ENCODE peak calls at places on chromosomes 6 and 20, in eight cellular contexts. W is CD8-positive, alpha-beta T cell; F is pancreas; S is lower lobe of right lung; H is right cardiac atrium; C is GM23248; A is PC-3; X is neural progenitor cell. P is an unnamed sample. For H3K27me3, the result is how much of the 10 kb centered on the place peaks cover.

GRCh38 chr6:14216931-14217684 is 99.5 kb downstream of the CD83 start:
- DNase-seq in W (no peak), F (no peak), S (no peak), H (no peak), C (peak), A (no peak), X (no peak), P (no peak)

GRCh38 chr6:15176816-15177215 is 69.1 kb upstream of the JARID2 start:
- DNase-seq in W (no peak), F (no peak), S (no peak), H (no peak), C (no peak), A (no peak), X (peak), P (no peak)

GRCh38 chr20:1281279-1282057 is 15.4 kb downstream of the SNPH start:
- DNase-seq in W (no peak), F (no peak), S (no peak), H (no peak), C (no peak), A (no peak), X (no peak), P (no peak)

GRCh38 chr20:23118766-23119165 is 32.6 kb upstream of the CD93 start:
- DNase-seq in W (no peak), F (no peak), S (no peak), H (no peak), C (no peak), A (no peak), X (no peak), P (no peak)

GRCh38 chr6:145814035-145814500 is 527 bp downstream of the FBXO30 start:
- DNase-seq in W (no peak), F (no peak), S (peak), H (peak), C (peak), A (peak), X (peak), P (no peak)

GRCh38 chr20:51631011-51631950 is 88.8 kb upstream of the NFATC2 start:
- DNase-seq in W (no peak), F (no peak), S (no peak), H (peak), C (peak), A (peak), X (no peak), P (no peak)

GRCh38 chr6:95364016-95364604 is 213.2 kb upstream of the MANEA start:
- DNase-seq in W (no peak), F (no peak), S (no peak), H (no peak), C (peak), A (peak), X (peak), P (no peak)

GRCh38 chr6:72622094-72622540 is 253 bp downstream of the KCNQ5 start:
- DNase-seq in W (peak), F (peak), S (peak), H (peak), C (peak), A (no peak), X (peak), P (peak)

DNA sequence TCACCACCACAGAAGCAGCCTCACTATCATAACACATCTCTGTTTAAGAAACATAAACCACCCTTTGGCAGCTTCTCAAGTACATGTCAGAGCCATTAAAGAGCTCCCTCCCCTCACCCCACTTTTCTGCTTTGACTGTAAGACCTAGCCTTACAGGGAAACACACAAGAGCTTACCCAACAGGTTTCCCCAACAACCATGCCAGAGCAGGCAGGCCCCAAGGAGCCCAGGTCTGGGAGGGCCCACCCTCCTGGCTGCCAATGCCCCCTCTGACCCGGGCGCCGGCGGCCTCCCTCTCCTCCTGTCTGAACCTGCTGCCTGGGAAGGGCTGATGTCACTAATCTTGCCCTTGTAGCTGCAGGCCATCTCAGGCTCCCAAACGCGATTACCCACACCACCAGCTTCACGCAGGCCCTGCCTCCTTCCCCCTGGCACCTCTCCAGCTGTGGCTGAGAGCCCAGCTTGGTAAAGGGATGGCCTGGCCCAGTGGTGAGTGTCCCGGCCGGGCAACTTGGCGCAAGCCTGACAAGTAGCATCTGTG is 402.0 kb downstream of the MAFB start:
- DNase-seq in W (no peak), F (peak), S (peak), H (peak), C (no peak), A (no peak), X (no peak), P (no peak)
- H3K27ac ChIP-seq in W (no peak), F (no peak), S (no peak), H (peak), C (no peak), A (no peak), X (no peak), P (no peak)

DNA sequence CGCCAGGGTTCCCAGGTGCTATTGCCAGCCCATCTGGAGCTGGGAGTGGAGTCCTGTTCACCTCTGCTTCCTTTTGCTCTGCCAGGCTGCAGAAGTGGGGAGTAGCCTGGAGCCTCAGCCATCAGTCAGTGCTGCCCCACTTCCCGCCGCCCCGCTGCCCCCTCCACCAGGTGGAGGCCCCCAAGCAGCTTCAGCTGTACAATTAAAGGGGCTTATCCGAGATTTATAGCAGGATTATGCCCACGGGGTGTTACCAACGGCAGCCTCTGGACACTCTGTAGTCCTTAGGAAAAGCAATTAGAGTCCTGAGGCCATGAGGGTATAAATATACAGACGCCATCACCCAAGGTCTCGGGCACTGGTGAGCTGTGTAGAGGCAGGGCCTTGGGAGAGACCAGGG is 55.4 kb downstream of the GRM4 start:
- DNase-seq in W (no peak), F (no peak), S (no peak), H (no peak), C (no peak), A (no peak), X (no peak), P (no peak)
- H3K27me3 ChIP-seq in W (under half), F (under half), S (under half), H (under half), C (under half), A (under half), X (under half), P (under half)

GRCh38 chr6:19714415-19715165 is 122.6 kb upstream of the ID4 start:
- DNase-seq in W (no peak), F (no peak), S (no peak), H (no peak), C (no peak), A (no peak), X (no peak), P (no peak)
- H3K4me3 ChIP-seq in W (no peak), F (no peak), S (no peak), H (no peak), C (no peak), A (no peak), X (no peak), P (no peak)

GRCh38 chr6:143110996-143111395 is 50.3 kb downstream of the AIG1 start:
- DNase-seq in W (no peak), F (no peak), S (no peak), H (no peak), C (peak), A (no peak), X (no peak), P (no peak)

GRCh38 chr6:143103916-143104315 is 43.2 kb downstream of the AIG1 start:
- DNase-seq in W (no peak), F (no peak), S (no peak), H (no peak), C (no peak), A (no peak), X (no peak), P (no peak)

GRCh38 chr6:143110572-143110971 is 49.9 kb downstream of the AIG1 start:
- DNase-seq in W (no peak), F (no peak), S (no peak), H (no peak), C (peak), A (no peak), X (no peak), P (no peak)

GRCh38 chr6:143108278-143108677 is 47.6 kb downstream of the AIG1 start:
- DNase-seq in W (no peak), F (no peak), S (no peak), H (no peak), C (peak), A (no peak), X (no peak), P (no peak)

GRCh38 chr6:143107440-143107839 is 46.8 kb downstream of the AIG1 start:
- DNase-seq in W (no peak), F (no peak), S (no peak), H (no peak), C (no peak), A (no peak), X (no peak), P (no peak)
- H3K27ac ChIP-seq in W (no peak), F (no peak), S (no peak), H (no peak), C (no peak), A (no peak), X (no peak), P (no peak)

P was measured in dorsolateral prefrontal cortex.